ENCODE peak calls at places on chromosomes 16 and 17, in seven cellular contexts. One of them, this sample, is unnamed.
A peak's percentile ranks its signal among the peaks of the same experiment; 100 is the strongest.

GRCh38 chr16:1614226-1615102 is 2.3 kb downstream of the CRAMP1 start:
- DNase-seq in tibial nerve: no peak
- DNase-seq in AG04449: no peak
- DNase-seq in BJ: no peak
- DNase-seq in coronary artery: no peak
- DNase-seq in RWPE1: peak; percentile 57
- DNase-seq in fibroblast of pulmonary artery: peak; percentile 46
- DNase-seq in this sample: peak; percentile 41

GRCh38 chr16:87712184-87712822 is 53.5 kb downstream of the KLHDC4 start:
- DNase-seq in tibial nerve: no peak
- DNase-seq in AG04449: no peak
- DNase-seq in BJ: no peak
- DNase-seq in coronary artery: no peak
- DNase-seq in RWPE1: no peak
- DNase-seq in fibroblast of pulmonary artery: no peak
- DNase-seq in this sample: no peak

GRCh38 chr16:50304467-50305440 is 38.4 kb downstream of the ADCY7 start:
- DNase-seq in tibial nerve: no peak
- DNase-seq in AG04449: no peak
- DNase-seq in BJ: no peak
- DNase-seq in coronary artery: peak; percentile 65
- DNase-seq in RWPE1: no peak
- DNase-seq in fibroblast of pulmonary artery: no peak
- DNase-seq in this sample: no peak

GRCh38 chr17:42779942-42780815 is at the start of gene WNK4:
- DNase-seq in tibial nerve: no peak
- DNase-seq in AG04449: no peak
- DNase-seq in BJ: no peak
- DNase-seq in coronary artery: no peak
- DNase-seq in RWPE1: no peak
- DNase-seq in fibroblast of pulmonary artery: peak; percentile 48
- DNase-seq in this sample: no peak

GRCh38 chr16:15988268-15989013 is 39.0 kb downstream of the ABCC1 start:
- DNase-seq in tibial nerve: no peak
- DNase-seq in AG04449: no peak
- DNase-seq in BJ: no peak
- DNase-seq in coronary artery: no peak
- DNase-seq in RWPE1: no peak
- DNase-seq in fibroblast of pulmonary artery: peak; percentile 60
- DNase-seq in this sample: no peak

GRCh38 chr16:10537946-10538345 is 42.5 kb downstream of the EMP2 start:
- DNase-seq in tibial nerve: no peak
- DNase-seq in AG04449: no peak
- DNase-seq in BJ: no peak
- DNase-seq in coronary artery: no peak
- DNase-seq in RWPE1: no peak
- DNase-seq in fibroblast of pulmonary artery: no peak
- DNase-seq in this sample: no peak

GRCh38 chr16:76335187-76335974 is 58.2 kb downstream of the CNTNAP4 start:
- DNase-seq in tibial nerve: no peak
- DNase-seq in AG04449: no peak
- DNase-seq in BJ: no peak
- DNase-seq in coronary artery: no peak
- DNase-seq in RWPE1: no peak
- DNase-seq in fibroblast of pulmonary artery: peak; percentile 4
- DNase-seq in this sample: peak; percentile 13

GRCh38 chr16:69039333-69039941 is 66.0 kb upstream of the HAS3 start:
- DNase-seq in tibial nerve: no peak
- DNase-seq in AG04449: no peak
- DNase-seq in BJ: no peak
- DNase-seq in coronary artery: no peak
- DNase-seq in RWPE1: no peak
- DNase-seq in fibroblast of pulmonary artery: peak; percentile 74
- DNase-seq in this sample: peak; percentile 39

GRCh38 chr16:27156531-27156930 is 46.8 kb upstream of the KDM8 start:
- DNase-seq in tibial nerve: no peak
- DNase-seq in AG04449: no peak
- DNase-seq in BJ: no peak
- DNase-seq in coronary artery: no peak
- DNase-seq in RWPE1: no peak
- DNase-seq in fibroblast of pulmonary artery: no peak
- DNase-seq in this sample: no peak

GRCh38 chr16:57255686-57256415 is 10.8 kb downstream of the ARL2BP start:
- DNase-seq in tibial nerve: no peak
- DNase-seq in AG04449: no peak
- DNase-seq in BJ: no peak
- DNase-seq in coronary artery: no peak
- DNase-seq in RWPE1: peak; percentile 47
- DNase-seq in fibroblast of pulmonary artery: no peak
- DNase-seq in this sample: peak; percentile 27

GRCh38 chr16:2815299-2815771 is 1.7 kb upstream of the PRSS21 start:
- DNase-seq in tibial nerve: no peak
- DNase-seq in AG04449: no peak
- DNase-seq in BJ: no peak
- DNase-seq in coronary artery: no peak
- DNase-seq in RWPE1: no peak
- DNase-seq in fibroblast of pulmonary artery: no peak
- DNase-seq in this sample: no peak

GRCh38 chr16:76668207-76668725 is 391.1 kb downstream of the CNTNAP4 start:
- DNase-seq in tibial nerve: no peak
- DNase-seq in AG04449: no peak
- DNase-seq in BJ: no peak
- DNase-seq in coronary artery: no peak
- DNase-seq in RWPE1: no peak
- DNase-seq in fibroblast of pulmonary artery: no peak
- DNase-seq in this sample: no peak

GRCh38 chr17:41505836-41506767 is 690 bp upstream of the KRT13 start:
- DNase-seq in tibial nerve: no peak
- DNase-seq in AG04449: no peak
- DNase-seq in BJ: no peak
- DNase-seq in coronary artery: no peak
- DNase-seq in RWPE1: peak; percentile 44
- DNase-seq in fibroblast of pulmonary artery: no peak
- DNase-seq in this sample: no peak

GRCh38 chr16:7268182-7268581 is 64.5 kb upstream of the RBFOX1 start:
- DNase-seq in tibial nerve: peak; percentile 37
- DNase-seq in AG04449: no peak
- DNase-seq in BJ: no peak
- DNase-seq in coronary artery: no peak
- DNase-seq in RWPE1: no peak
- DNase-seq in fibroblast of pulmonary artery: no peak
- DNase-seq in this sample: no peak
- TF ChIP-seq CTCF in tibial nerve: peak; percentile 32
- TF ChIP-seq CTCF in AG04449: no peak
- TF ChIP-seq CTCF in BJ: peak; percentile 33
- TF ChIP-seq CTCF in coronary artery: no peak
- TF ChIP-seq CTCF in RWPE1: no peak
- TF ChIP-seq CTCF in fibroblast of pulmonary artery: peak; percentile 26
- TF ChIP-seq CTCF in this sample: no peak

GRCh38 chr17:79777166-79777843 is 643 bp upstream of the CBX2 start:
- DNase-seq in tibial nerve: no peak
- DNase-seq in AG04449: no peak
- DNase-seq in BJ: no peak
- DNase-seq in coronary artery: no peak
- DNase-seq in RWPE1: peak; percentile 52
- DNase-seq in fibroblast of pulmonary artery: peak; percentile 53
- DNase-seq in this sample: peak; percentile 69
- TF ChIP-seq CTCF in tibial nerve: peak; percentile 26
- TF ChIP-seq CTCF in AG04449: peak; percentile 34
- TF ChIP-seq CTCF in BJ: peak; percentile 48
- TF ChIP-seq CTCF in coronary artery: no peak
- TF ChIP-seq CTCF in RWPE1: peak; percentile 63
- TF ChIP-seq CTCF in fibroblast of pulmonary artery: peak; percentile 5
- TF ChIP-seq CTCF in this sample: peak; percentile 25

GRCh38 chr16:4814542-4815173 is 12.2 kb upstream of the ROGDI start:
- DNase-seq in tibial nerve: no peak
- DNase-seq in AG04449: no peak
- DNase-seq in BJ: no peak
- DNase-seq in coronary artery: no peak
- DNase-seq in RWPE1: no peak
- DNase-seq in fibroblast of pulmonary artery: no peak
- DNase-seq in this sample: no peak
- TF ChIP-seq CTCF in tibial nerve: no peak
- TF ChIP-seq CTCF in AG04449: no peak
- TF ChIP-seq CTCF in BJ: no peak
- TF ChIP-seq CTCF in coronary artery: no peak
- TF ChIP-seq CTCF in RWPE1: no peak
- TF ChIP-seq CTCF in fibroblast of pulmonary artery: no peak
- TF ChIP-seq CTCF in this sample: no peak

GRCh38 chr16:86088816-86089215 is 189.9 kb downstream of the IRF8 start:
- DNase-seq in tibial nerve: no peak
- DNase-seq in AG04449: no peak
- DNase-seq in BJ: no peak
- DNase-seq in coronary artery: no peak
- DNase-seq in RWPE1: no peak
- DNase-seq in fibroblast of pulmonary artery: no peak
- DNase-seq in this sample: no peak
- TF ChIP-seq CTCF in tibial nerve: no peak
- TF ChIP-seq CTCF in AG04449: no peak
- TF ChIP-seq CTCF in BJ: no peak
- TF ChIP-seq CTCF in coronary artery: no peak
- TF ChIP-seq CTCF in RWPE1: no peak
- TF ChIP-seq CTCF in fibroblast of pulmonary artery: no peak
- TF ChIP-seq CTCF in this sample: no peak

GRCh38 chr17:76449126-76449525 is 3.8 kb downstream of the UBE2O start:
- DNase-seq in tibial nerve: no peak
- DNase-seq in AG04449: no peak
- DNase-seq in BJ: no peak
- DNase-seq in coronary artery: no peak
- DNase-seq in RWPE1: no peak
- DNase-seq in fibroblast of pulmonary artery: no peak
- DNase-seq in this sample: no peak

GRCh38 chr17:76451480-76451879 is 1.5 kb downstream of the UBE2O start:
- DNase-seq in tibial nerve: no peak
- DNase-seq in AG04449: no peak
- DNase-seq in BJ: no peak
- DNase-seq in coronary artery: no peak
- DNase-seq in RWPE1: no peak
- DNase-seq in fibroblast of pulmonary artery: no peak
- DNase-seq in this sample: no peak

GRCh38 chr17:76452102-76452645 is 778 bp downstream of the UBE2O start:
- DNase-seq in tibial nerve: no peak
- DNase-seq in AG04449: no peak
- DNase-seq in BJ: no peak
- DNase-seq in coronary artery: no peak
- DNase-seq in RWPE1: no peak
- DNase-seq in fibroblast of pulmonary artery: no peak
- DNase-seq in this sample: no peak

GRCh38 chr17:76453431-76453743 is 435 bp upstream of the UBE2O start:
- DNase-seq in tibial nerve: no peak
- DNase-seq in AG04449: no peak
- DNase-seq in BJ: no peak
- DNase-seq in coronary artery: no peak
- DNase-seq in RWPE1: no peak
- DNase-seq in fibroblast of pulmonary artery: no peak
- DNase-seq in this sample: no peak

GRCh38 chr17:76452646-76453430 is at the start of gene UBE2O:
- DNase-seq in tibial nerve: peak; percentile 64
- DNase-seq in AG04449: no peak
- DNase-seq in BJ: no peak
- DNase-seq in coronary artery: peak; percentile 86
- DNase-seq in RWPE1: peak; percentile 89
- DNase-seq in fibroblast of pulmonary artery: peak; percentile 84
- DNase-seq in this sample: peak; percentile 80
- TF ChIP-seq CTCF in tibial nerve: peak; percentile 40
- TF ChIP-seq CTCF in AG04449: peak; percentile 80
- TF ChIP-seq CTCF in BJ: peak; percentile 59
- TF ChIP-seq CTCF in coronary artery: no peak
- TF ChIP-seq CTCF in RWPE1: no peak
- TF ChIP-seq CTCF in fibroblast of pulmonary artery: peak; percentile 13
- TF ChIP-seq CTCF in this sample: no peak

GRCh38 chr17:8739104-8739503 is 5.5 kb downstream of the CCDC42 start:
- DNase-seq in tibial nerve: no peak
- DNase-seq in AG04449: no peak
- DNase-seq in BJ: no peak
- DNase-seq in coronary artery: no peak
- DNase-seq in RWPE1: no peak
- DNase-seq in fibroblast of pulmonary artery: no peak
- DNase-seq in this sample: no peak

GRCh38 chr17:8742274-8742673 is 2.4 kb downstream of the CCDC42 start:
- DNase-seq in tibial nerve: no peak
- DNase-seq in AG04449: no peak
- DNase-seq in BJ: no peak
- DNase-seq in coronary artery: no peak
- DNase-seq in RWPE1: no peak
- DNase-seq in fibroblast of pulmonary artery: no peak
- DNase-seq in this sample: no peak

GRCh38 chr17:8741366-8741765 is 3.3 kb downstream of the CCDC42 start:
- DNase-seq in tibial nerve: no peak
- DNase-seq in AG04449: no peak
- DNase-seq in BJ: no peak
- DNase-seq in coronary artery: no peak
- DNase-seq in RWPE1: no peak
- DNase-seq in fibroblast of pulmonary artery: no peak
- DNase-seq in this sample: no peak

GRCh38 chr17:8741771-8742170 is 2.9 kb downstream of the CCDC42 start:
- DNase-seq in tibial nerve: no peak
- DNase-seq in AG04449: no peak
- DNase-seq in BJ: no peak
- DNase-seq in coronary artery: no peak
- DNase-seq in RWPE1: no peak
- DNase-seq in fibroblast of pulmonary artery: no peak
- DNase-seq in this sample: no peak

GRCh38 chr17:8740486-8740885 is 4.2 kb downstream of the CCDC42 start:
- DNase-seq in tibial nerve: no peak
- DNase-seq in AG04449: no peak
- DNase-seq in BJ: no peak
- DNase-seq in coronary artery: no peak
- DNase-seq in RWPE1: no peak
- DNase-seq in fibroblast of pulmonary artery: no peak
- DNase-seq in this sample: no peak
- TF ChIP-seq CTCF in tibial nerve: no peak
- TF ChIP-seq CTCF in AG04449: no peak
- TF ChIP-seq CTCF in BJ: no peak
- TF ChIP-seq CTCF in coronary artery: no peak
- TF ChIP-seq CTCF in RWPE1: no peak
- TF ChIP-seq CTCF in fibroblast of pulmonary artery: no peak
- TF ChIP-seq CTCF in this sample: no peak

GRCh38 chr17:5019475-5019956 is 15.7 kb downstream of the SLC52A1 start:
- DNase-seq in tibial nerve: no peak
- DNase-seq in AG04449: no peak
- DNase-seq in BJ: no peak
- DNase-seq in coronary artery: no peak
- DNase-seq in RWPE1: peak; percentile 32
- DNase-seq in fibroblast of pulmonary artery: no peak
- DNase-seq in this sample: peak; percentile 13
- TF ChIP-seq CTCF in tibial nerve: no peak
- TF ChIP-seq CTCF in AG04449: peak; percentile 6
- TF ChIP-seq CTCF in BJ: peak; percentile 10
- TF ChIP-seq CTCF in coronary artery: no peak
- TF ChIP-seq CTCF in RWPE1: no peak
- TF ChIP-seq CTCF in fibroblast of pulmonary artery: no peak
- TF ChIP-seq CTCF in this sample: no peak

This sample was measured in MCF 10A.